ENCODE peak calls at places on chromosome 12, in four cellular contexts. L is activated CD8-positive, alpha-beta memory T cell treated with anti-CD3 and anti-CD28 coated beads, Interleukin-2, amount 50 U/mL, for 4 hours; R is D721Med; X is body of pancreas. S is an unnamed sample.

GRCh38 chr12:132624910-132625630 is 6.5 kb downstream of the P2RX2 start:
- DNase-seq in X (no peak), L (no peak), R (no peak), S (no peak)

GRCh38 chr12:54228471-54228870 is 39.7 kb upstream of the SMUG1 start:
- DNase-seq in L (no peak), X (no peak), R (no peak), S (no peak)

GRCh38 chr12:76685246-76685678 is 78.7 kb upstream of the ZDHHC17 start:
- DNase-seq in L (no peak), R (no peak), X (no peak), S (peak)

GRCh38 chr12:38392584-38393144 is 76.1 kb downstream of the ALG10B start:
- DNase-seq in X (no peak), R (no peak), L (no peak), S (no peak)

GRCh38 chr12:108052260-108052659 is 76.8 kb upstream of the WSCD2 start:
- DNase-seq in L (no peak), X (no peak), R (no peak), S (no peak)

GRCh38 chr12:85831327-85831990 is 4.8 kb downstream of the RASSF9 start:
- DNase-seq in L (no peak), X (no peak), R (no peak), S (no peak)

GRCh38 chr12:42611571-42612257 is 22.2 kb upstream of the PRICKLE1 start:
- DNase-seq in X (no peak), L (no peak), R (no peak), S (no peak)

GRCh38 chr12:124545508-124546418 is 21.6 kb downstream of the NCOR2 start:
- DNase-seq in L (peak), X (no peak), R (no peak), S (no peak)

GRCh38 chr12:46452061-46452615 is 79.6 kb upstream of the SLC38A2 start:
- DNase-seq in L (no peak), X (no peak), R (no peak), S (no peak)

GRCh38 chr12:29725587-29726320 is 58.0 kb downstream of the TMTC1 start:
- DNase-seq in R (no peak), L (no peak), X (no peak), S (no peak)

GRCh38 chr12:106780010-106780625 is 5.6 kb downstream of the RIC8B start:
- DNase-seq in L (no peak), X (no peak), R (no peak), S (no peak)

GRCh38 chr12:93273834-93274705 is 103.7 kb upstream of the NUDT4 start:
- DNase-seq in X (no peak), L (no peak), R (no peak), S (no peak)

GRCh38 chr12:78473561-78473960 is 391.0 kb upstream of the SYT1 start:
- DNase-seq in R (no peak), X (no peak), L (no peak), S (no peak)

GRCh38 chr12:57815177-57816000 is 3.1 kb downstream of the AVIL start:
- DNase-seq in L (no peak), R (no peak), X (no peak), S (peak)

GRCh38 chr12:111454311-111454710 is 48.6 kb downstream of the SH2B3 start:
- DNase-seq in L (no peak), R (no peak), X (no peak), S (no peak)

GRCh38 chr12:71661977-71662522 is 1.6 kb downstream of the ZFC3H1 start:
- DNase-seq in L (no peak), R (no peak), X (no peak), S (no peak)

GRCh38 chr12:57165741-57166140 is 18.3 kb upstream of the LRP1-AS start:
- DNase-seq in X (no peak), L (no peak), R (no peak), S (no peak)

GRCh38 chr12:26741828-26742227 is 91.2 kb downstream of the ITPR2 start:
- DNase-seq in X (no peak), R (no peak), L (no peak), S (no peak)

GRCh38 chr12:25829192-25829591 is 129.3 kb upstream of the RASSF8 start:
- DNase-seq in X (no peak), R (no peak), L (no peak), S (no peak)

S was measured in WTC11.